ENCODE peak calls at places on chromosome 16, in four cellular contexts. E, Z, V and R are unnamed samples.

GRCh38 chr16:87839542-87840461 is 29.5 kb downstream of the SLC7A5 start:
- DNase-seq in E (no peak), Z (no peak), V (no peak), R (no peak)

GRCh38 chr16:56305956-56306565 is 114.8 kb downstream of the GNAO1 start:
- DNase-seq in E (no peak), Z (no peak), V (no peak), R (no peak)

GRCh38 chr16:19704321-19705130 is 13.5 kb downstream of the KNOP1 start:
- DNase-seq in E (no peak), Z (no peak), V (no peak), R (no peak)

GRCh38 chr16:77759821-77760220 is 28.5 kb upstream of the VAT1L start:
- DNase-seq in E (no peak), Z (no peak), V (no peak), R (no peak)

GRCh38 chr16:72847187-72848044 is 200.5 kb downstream of the ZFHX3 start:
- DNase-seq in E (peak), Z (peak), V (peak), R (no peak)

GRCh38 chr16:15404792-15405191 is 9.2 kb downstream of the MPV17L start:
- DNase-seq in E (no peak), Z (no peak), V (no peak), R (no peak)

GRCh38 chr16:5604770-5605169 is 507.2 kb upstream of the EEF2KMT start:
- DNase-seq in E (peak), Z (peak), V (peak), R (peak)

GRCh38 chr16:86905302-86905701 is 327.0 kb downstream of the FOXL1 start:
- DNase-seq in E (no peak), Z (no peak), V (no peak), R (no peak)

GRCh38 chr16:23564964-23565363 is 7.4 kb downstream of the UBFD1 start:
- DNase-seq in E (no peak), Z (no peak), V (no peak), R (no peak)

GRCh38 chr16:77298638-77299360 is 99.6 kb downstream of the SYCE1L start:
- DNase-seq in E (no peak), Z (no peak), V (no peak), R (no peak)

GRCh38 chr16:22668318-22668717 is 145.6 kb upstream of the HS3ST2 start:
- DNase-seq in E (no peak), Z (no peak), V (no peak), R (no peak)

GRCh38 chr16:78443300-78443604 is 343.8 kb downstream of the WWOX start:
- DNase-seq in E (no peak), Z (no peak), V (no peak), R (no peak)

GRCh38 chr16:84600343-84601229 is 17.3 kb downstream of the COTL1 start:
- DNase-seq in E (peak), Z (no peak), V (no peak), R (no peak)

GRCh38 chr16:64823676-64824075 is 298.2 kb downstream of the CDH11 start:
- DNase-seq in E (no peak), Z (no peak), V (no peak), R (no peak)

GRCh38 chr16:1073566-1074378 is 1.2 kb downstream of the SSTR5 start:
- DNase-seq in E (peak), Z (no peak), V (peak), R (no peak)
- TF ChIP-seq REST in E (no peak), Z (no peak), V (no peak), R (no peak)

GRCh38 chr16:58337090-58337444 is 42.2 kb upstream of the PRSS54 start:
- DNase-seq in E (no peak), Z (no peak), V (no peak), R (no peak)

GRCh38 chr16:58331024-58331707 is 36.3 kb upstream of the PRSS54 start:
- DNase-seq in E (peak), Z (no peak), V (no peak), R (no peak)

GRCh38 chr16:58336332-58337089 is 41.7 kb upstream of the PRSS54 start:
- DNase-seq in E (peak), Z (peak), V (peak), R (peak)

GRCh38 chr16:58333937-58334336 is 39.1 kb upstream of the PRSS54 start:
- DNase-seq in E (no peak), Z (no peak), V (peak), R (no peak)

GRCh38 chr16:58332997-58333700 is 38.3 kb upstream of the PRSS54 start:
- DNase-seq in E (peak), Z (no peak), V (no peak), R (no peak)
- TF ChIP-seq ELF1 in E (no peak), Z (no peak), V (no peak), R (no peak)

GRCh38 chr16:17607624-17608023 is 136.9 kb upstream of the XYLT1 start:
- DNase-seq in E (no peak), Z (peak), V (no peak), R (no peak)

GRCh38 chr16:17603614-17604013 is 132.9 kb upstream of the XYLT1 start:
- DNase-seq in E (no peak), Z (no peak), V (no peak), R (no peak)

GRCh38 chr16:17605784-17606183 is 135.0 kb upstream of the XYLT1 start:
- DNase-seq in E (no peak), Z (no peak), V (no peak), R (no peak)

GRCh38 chr16:17607075-17607509 is 136.3 kb upstream of the XYLT1 start:
- DNase-seq in E (no peak), Z (peak), V (no peak), R (no peak)

GRCh38 chr16:17606460-17606859 is 135.7 kb upstream of the XYLT1 start:
- DNase-seq in E (no peak), Z (peak), V (no peak), R (no peak)
- H3K27ac ChIP-seq in E (no peak), Z (peak), V (no peak), R (no peak)

GRCh38 chr16:58727028-58727781 is 6.9 kb downstream of the GOT2 start:
- DNase-seq in E (no peak), Z (no peak), V (no peak), R (no peak)
- TF ChIP-seq REST in E (no peak), Z (no peak), V (no peak), R (no peak)

GRCh38 chr16:66273644-66274334 is 92.7 kb upstream of the CDH5 start:
- DNase-seq in E (no peak), Z (no peak), V (no peak), R (no peak)
- TF ChIP-seq ELF1 in E (no peak), Z (no peak), V (no peak), R (no peak)

GRCh38 chr16:69395859-69396186 is 10.0 kb upstream of the TERF2 start:
- DNase-seq in E (no peak), Z (no peak), V (no peak), R (no peak)

GRCh38 chr16:69397821-69398521 is 12.2 kb upstream of the TERF2 start:
- DNase-seq in E (peak), Z (peak), V (peak), R (peak)

GRCh38 chr16:69399361-69399760 is 13.6 kb upstream of the TERF2 start:
- DNase-seq in E (peak), Z (no peak), V (no peak), R (no peak)

GRCh38 chr16:69393898-69394849 is 8.4 kb upstream of the TERF2 start:
- DNase-seq in E (no peak), Z (no peak), V (no peak), R (no peak)

GRCh38 chr16:69396187-69397061 is 10.6 kb upstream of the TERF2 start:
- DNase-seq in E (peak), Z (peak), V (peak), R (peak)
- H3K27ac ChIP-seq in E (peak), Z (peak), V (peak), R (peak)

DNA sequence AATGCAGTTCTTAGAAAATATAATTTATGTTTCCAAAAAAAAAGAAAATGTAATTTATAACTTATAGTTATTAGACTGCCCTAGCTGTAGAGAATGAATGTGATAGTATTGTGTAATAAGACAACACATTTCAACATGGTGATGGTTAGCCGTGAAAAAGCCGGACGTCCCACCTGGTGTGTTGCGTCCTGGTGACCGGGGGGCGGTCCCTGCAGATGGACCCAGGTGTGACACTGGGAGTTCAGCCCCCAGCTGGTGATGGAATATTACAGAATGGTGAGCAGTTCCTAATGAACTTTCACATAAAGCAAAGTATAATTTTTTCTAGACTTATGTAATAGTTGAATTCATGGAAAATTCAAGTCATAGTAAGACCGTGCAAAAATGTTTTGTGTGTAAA is 132.8 kb downstream of the LAT start:
- DNase-seq in E (no peak), Z (no peak), V (no peak), R (no peak)
- TF ChIP-seq REST in E (no peak), Z (no peak), V (no peak), R (no peak)

GRCh38 chr16:4317471-4318170 is 1.8 kb downstream of the GLIS2 start:
- DNase-seq in E (no peak), Z (no peak), V (no peak), R (no peak)
- TF ChIP-seq ELF1 in E (no peak), Z (no peak), V (no peak), R (no peak)

GRCh38 chr16:4487955-4488481 is 11.8 kb downstream of the HMOX2 start:
- DNase-seq in E (no peak), Z (no peak), V (no peak), R (no peak)
- H3K27ac ChIP-seq in E (no peak), Z (no peak), V (no peak), R (peak)